ENCODE peak calls at places on chromosome 17, in five cellular contexts. One of them, this sample, is unnamed.

GRCh38 chr17:83160443-83161297 is 81.3 kb downstream of the METRNL start:
- DNase-seq in HCT116: no peak
- DNase-seq in mammary epithelial cell: no peak
- DNase-seq in right cardiac atrium: peak; percentile 42
- DNase-seq in A549: no peak
- DNase-seq in this sample: no peak

GRCh38 chr17:72452286-72453173 is 331.7 kb downstream of the SOX9 start:
- DNase-seq in A549: no peak
- DNase-seq in HCT116: no peak
- DNase-seq in mammary epithelial cell: no peak
- DNase-seq in right cardiac atrium: no peak
- DNase-seq in this sample: no peak

GRCh38 chr17:82213251-82214011 is 789 bp upstream of the CCDC57 start:
- DNase-seq in right cardiac atrium: peak; percentile 68
- DNase-seq in mammary epithelial cell: peak; percentile 66
- DNase-seq in HCT116: no peak
- DNase-seq in A549: peak; percentile 97
- DNase-seq in this sample: peak; percentile 76

GRCh38 chr17:8005951-8006730 is 3.7 kb downstream of the GUCY2D start:
- DNase-seq in HCT116: no peak
- DNase-seq in right cardiac atrium: no peak
- DNase-seq in A549: no peak
- DNase-seq in mammary epithelial cell: no peak
- DNase-seq in this sample: no peak

GRCh38 chr17:80942360-80943345 is 49.0 kb upstream of the CHMP6 start:
- DNase-seq in HCT116: no peak
- DNase-seq in mammary epithelial cell: no peak
- DNase-seq in right cardiac atrium: peak; percentile 99
- DNase-seq in A549: no peak
- DNase-seq in this sample: peak; percentile 95

GRCh38 chr17:73074515-73074914 is 18.0 kb downstream of the SLC39A11 start:
- DNase-seq in A549: no peak
- DNase-seq in mammary epithelial cell: no peak
- DNase-seq in HCT116: no peak
- DNase-seq in right cardiac atrium: no peak
- DNase-seq in this sample: no peak

GRCh38 chr17:76386966-76387765 is 2.8 kb downstream of the SPHK1 start:
- DNase-seq in HCT116: no peak
- DNase-seq in right cardiac atrium: no peak
- DNase-seq in mammary epithelial cell: no peak
- DNase-seq in A549: no peak
- DNase-seq in this sample: no peak

GRCh38 chr17:39756376-39757079 is 18.8 kb downstream of the GRB7 start:
- DNase-seq in mammary epithelial cell: no peak
- DNase-seq in right cardiac atrium: no peak
- DNase-seq in A549: no peak
- DNase-seq in HCT116: no peak
- DNase-seq in this sample: no peak

GRCh38 chr17:49382556-49382955 is 20.5 kb upstream of the ZNF652 start:
- DNase-seq in A549: no peak
- DNase-seq in mammary epithelial cell: no peak
- DNase-seq in right cardiac atrium: peak; percentile 66
- DNase-seq in HCT116: no peak
- DNase-seq in this sample: no peak

GRCh38 chr17:50697076-50697475 is 10.6 kb downstream of the ANKRD40 start:
- DNase-seq in mammary epithelial cell: no peak
- DNase-seq in right cardiac atrium: no peak
- DNase-seq in A549: no peak
- DNase-seq in HCT116: no peak
- DNase-seq in this sample: no peak

GRCh38 chr17:50495217-50495823 is 12.9 kb upstream of the MYCBPAP start:
- DNase-seq in HCT116: no peak
- DNase-seq in A549: no peak
- DNase-seq in mammary epithelial cell: no peak
- DNase-seq in right cardiac atrium: no peak
- DNase-seq in this sample: no peak

GRCh38 chr17:74391771-74392170 is 24.5 kb downstream of the GPR142 start:
- DNase-seq in right cardiac atrium: no peak
- DNase-seq in A549: no peak
- DNase-seq in mammary epithelial cell: no peak
- DNase-seq in HCT116: no peak
- DNase-seq in this sample: no peak

GRCh38 chr17:66755101-66755943 is 79.6 kb upstream of the CACNG5 start:
- DNase-seq in right cardiac atrium: no peak
- DNase-seq in HCT116: peak; percentile 6
- DNase-seq in mammary epithelial cell: peak; percentile 48
- DNase-seq in A549: no peak
- DNase-seq in this sample: no peak

GRCh38 chr17:1515640-1516402 is 591 bp downstream of the INPP5K start:
- DNase-seq in mammary epithelial cell: peak; percentile 77
- DNase-seq in A549: peak; percentile 91
- DNase-seq in right cardiac atrium: peak; percentile 66
- DNase-seq in HCT116: peak; percentile 51
- DNase-seq in this sample: no peak

GRCh38 chr17:29663155-29663554 is 40.4 kb upstream of the CORO6 start:
- DNase-seq in mammary epithelial cell: no peak
- DNase-seq in A549: no peak
- DNase-seq in HCT116: no peak
- DNase-seq in right cardiac atrium: no peak
- DNase-seq in this sample: no peak

GRCh38 chr17:39627717-39628516 is 1.2 kb downstream of the PPP1R1B start:
- DNase-seq in right cardiac atrium: no peak
- DNase-seq in A549: no peak
- DNase-seq in HCT116: no peak
- DNase-seq in mammary epithelial cell: no peak
- DNase-seq in this sample: no peak

GRCh38 chr17:10033982-10034381 is 128.9 kb upstream of the RCVRN start:
- DNase-seq in HCT116: no peak
- DNase-seq in mammary epithelial cell: no peak
- DNase-seq in right cardiac atrium: peak; percentile 70
- DNase-seq in A549: no peak
- DNase-seq in this sample: peak; percentile 74

GRCh38 chr17:83081561-83082201 is 2.3 kb downstream of the METRNL start:
- DNase-seq in HCT116: no peak
- DNase-seq in A549: no peak
- DNase-seq in right cardiac atrium: peak; percentile 72
- DNase-seq in mammary epithelial cell: no peak
- DNase-seq in this sample: no peak

GRCh38 chr17:62715882-62716390 is 88.5 kb downstream of the MRC2 start:
- DNase-seq in HCT116: no peak
- DNase-seq in right cardiac atrium: no peak
- DNase-seq in mammary epithelial cell: no peak
- DNase-seq in A549: no peak
- DNase-seq in this sample: no peak

GRCh38 chr17:44900894-44901293 is 1.6 kb upstream of the EFTUD2 start:
- DNase-seq in mammary epithelial cell: peak; percentile 66
- DNase-seq in right cardiac atrium: peak; percentile 17
- DNase-seq in HCT116: no peak
- DNase-seq in A549: no peak
- DNase-seq in this sample: no peak

GRCh38 chr17:66383353-66383752 is 80.9 kb downstream of the PRKCA start:
- DNase-seq in right cardiac atrium: no peak
- DNase-seq in HCT116: no peak
- DNase-seq in A549: no peak
- DNase-seq in mammary epithelial cell: no peak
- DNase-seq in this sample: no peak

GRCh38 chr17:40004712-40005111 is 10.5 kb upstream of the CSF3 start:
- DNase-seq in right cardiac atrium: no peak
- DNase-seq in mammary epithelial cell: no peak
- DNase-seq in A549: no peak
- DNase-seq in HCT116: no peak
- DNase-seq in this sample: no peak

GRCh38 chr17:35127751-35128514 is 6.5 kb downstream of the FNDC8 start:
- DNase-seq in mammary epithelial cell: no peak
- DNase-seq in A549: no peak
- DNase-seq in right cardiac atrium: peak; percentile 87
- DNase-seq in HCT116: no peak
- DNase-seq in this sample: no peak

GRCh38 chr17:18026408-18026776 is 12.6 kb downstream of the ATPAF2 start:
- DNase-seq in HCT116: no peak
- DNase-seq in A549: no peak
- DNase-seq in right cardiac atrium: peak; percentile 63
- DNase-seq in mammary epithelial cell: peak; percentile 68
- DNase-seq in this sample: peak; percentile 30

GRCh38 chr17:82241183-82241925 is 12.5 kb downstream of the SLC16A3 start:
- DNase-seq in right cardiac atrium: peak; percentile 91
- DNase-seq in A549: no peak
- DNase-seq in mammary epithelial cell: peak; percentile 81
- DNase-seq in HCT116: no peak
- DNase-seq in this sample: peak; percentile 75

GRCh38 chr17:2282297-2282873 is 21.2 kb downstream of the SMG6 start:
- DNase-seq in mammary epithelial cell: peak; percentile 46
- DNase-seq in HCT116: peak; percentile 18
- DNase-seq in A549: peak; percentile 67
- DNase-seq in right cardiac atrium: no peak
- DNase-seq in this sample: no peak

GRCh38 chr17:17098426-17099035 is 56.3 kb downstream of the MPRIP start:
- DNase-seq in right cardiac atrium: peak; percentile 83
- DNase-seq in HCT116: no peak
- DNase-seq in A549: no peak
- DNase-seq in mammary epithelial cell: no peak
- DNase-seq in this sample: no peak

DNA sequence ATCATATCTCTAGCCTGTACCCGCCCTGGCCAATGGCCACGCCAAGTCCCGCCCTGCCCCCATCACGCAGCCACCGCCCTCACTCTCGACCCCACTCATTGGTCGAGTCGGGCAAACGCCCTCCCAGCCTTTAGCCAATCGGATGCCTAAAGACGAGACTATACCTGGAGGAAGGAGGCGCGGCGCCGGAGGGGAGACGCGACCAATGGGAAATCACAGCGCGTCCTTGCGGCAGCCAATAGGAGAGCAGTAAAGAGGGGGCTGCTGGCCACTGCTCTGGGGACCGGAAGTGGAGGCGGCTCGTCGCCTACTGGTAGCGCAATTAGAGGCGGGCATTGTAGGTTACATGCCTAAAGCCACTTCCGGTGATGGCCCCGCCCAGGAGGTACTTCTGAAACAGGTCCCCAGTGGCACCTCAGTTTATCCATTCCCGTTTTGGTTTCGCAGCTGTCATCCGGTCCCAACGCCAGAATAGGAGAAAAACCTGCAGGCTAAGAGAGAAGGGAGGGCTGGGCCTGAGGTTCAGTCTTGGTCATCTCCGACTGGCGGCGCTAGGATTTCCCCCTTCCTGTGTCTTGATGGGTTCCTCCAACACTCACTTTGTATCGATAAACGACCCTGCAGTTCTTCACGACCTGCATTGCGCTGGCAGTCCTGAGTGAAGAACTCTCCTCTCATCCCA is 3.6 kb upstream of the MTMR4 start:
- DNase-seq in A549: peak; percentile 100
- DNase-seq in mammary epithelial cell: peak; percentile 100
- DNase-seq in HCT116: peak; percentile 100
- DNase-seq in right cardiac atrium: peak; percentile 100
- DNase-seq in this sample: peak; percentile 100
- H3K27ac ChIP-seq in A549: peak overlapping the region; percentile 87
- H3K27ac ChIP-seq in mammary epithelial cell: peak overlapping the region; percentile 72
- H3K27ac ChIP-seq in HCT116: peak overlapping the region; percentile 76
- H3K27ac ChIP-seq in right cardiac atrium: peak overlapping the region; percentile 98
- H3K27ac ChIP-seq in this sample: peak overlapping the region; percentile 98

DNA sequence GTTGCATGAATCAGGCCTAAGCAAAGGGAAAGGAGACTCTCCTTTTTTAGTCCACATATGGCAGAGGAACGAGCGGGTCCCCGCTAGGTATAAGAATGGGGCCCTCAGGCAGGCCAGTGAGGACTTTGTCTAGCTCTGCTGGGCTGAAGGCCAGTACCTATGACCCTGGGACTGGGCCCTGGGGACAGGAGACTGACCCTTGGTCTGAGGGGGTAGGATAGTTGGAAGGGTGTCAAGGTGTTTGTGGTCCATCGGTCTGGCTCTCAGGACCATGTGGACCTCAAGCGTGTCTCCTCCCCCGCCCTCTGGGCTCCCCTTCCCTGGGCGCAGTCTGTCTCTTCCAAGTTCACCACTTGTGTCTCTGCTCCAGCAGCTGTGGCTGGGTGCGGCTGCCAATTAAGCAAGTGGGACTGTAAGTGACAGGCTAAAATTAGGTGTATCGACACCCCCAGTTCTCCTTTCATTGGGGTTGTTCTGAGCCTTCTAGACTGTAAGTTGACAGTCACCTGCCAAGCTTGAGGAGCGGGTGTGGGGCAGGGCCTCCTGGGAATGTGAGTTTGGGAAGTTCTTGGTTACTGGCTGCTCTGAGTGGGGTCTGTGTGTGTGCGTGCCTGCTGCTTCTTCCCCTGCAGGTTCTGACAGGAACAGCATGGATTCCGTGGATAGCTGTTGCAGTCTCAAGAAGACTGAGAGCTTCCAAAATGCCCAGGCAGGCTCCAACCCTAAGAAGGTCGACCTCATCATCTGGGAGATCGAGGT is 24.5 kb downstream of the AKAP1 start:
- DNase-seq in HCT116: no peak
- DNase-seq in right cardiac atrium: peak; percentile 87
- DNase-seq in mammary epithelial cell: no peak
- DNase-seq in A549: no peak
- DNase-seq in this sample: no peak
- H3K9me3 ChIP-seq in HCT116: no peaks in the 10 kb centered on the region
- H3K9me3 ChIP-seq in right cardiac atrium: no peaks in the 10 kb centered on the region
- H3K9me3 ChIP-seq in mammary epithelial cell: no peaks in the 10 kb centered on the region
- H3K9me3 ChIP-seq in A549: no peaks in the 10 kb centered on the region
- H3K9me3 ChIP-seq in this sample: no peaks in the 10 kb centered on the region

DNA sequence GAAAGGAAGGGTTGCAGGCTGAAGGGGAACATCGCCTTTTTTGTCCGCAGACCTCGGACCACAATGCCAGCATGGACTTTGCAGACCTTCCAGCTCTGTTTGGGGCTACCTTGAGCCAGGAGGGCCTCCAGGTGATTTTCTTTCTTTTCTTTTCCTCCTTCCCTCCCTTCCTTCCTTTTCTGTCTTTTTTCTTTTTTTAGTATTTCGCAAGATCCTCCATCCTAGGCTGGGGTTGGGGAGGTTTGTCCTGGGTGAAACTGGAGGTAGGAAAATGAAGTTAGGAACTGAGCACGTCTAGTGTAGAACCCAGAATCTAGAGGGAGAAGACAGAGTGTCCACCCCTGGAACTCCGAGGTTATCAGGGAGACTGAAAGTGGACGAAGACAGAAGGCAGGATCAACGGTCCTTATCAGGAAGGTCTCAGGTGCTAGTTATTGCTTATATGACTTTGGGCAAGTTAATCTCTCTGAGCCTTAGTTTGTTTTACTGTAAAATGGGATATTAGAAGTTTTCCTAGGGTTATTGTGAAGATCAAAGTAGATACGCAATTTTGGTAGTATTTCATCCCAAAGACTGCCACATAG is 1.1 kb downstream of the RNF167 start:
- DNase-seq in right cardiac atrium: no peak
- DNase-seq in HCT116: no peak
- DNase-seq in mammary epithelial cell: no peak
- DNase-seq in A549: no peak
- DNase-seq in this sample: no peak
- H3K4me1 ChIP-seq in right cardiac atrium: peaks cover 11% of the 10 kb centered on the region
- H3K4me1 ChIP-seq in HCT116: peaks cover 21% of the 10 kb centered on the region
- H3K4me1 ChIP-seq in mammary epithelial cell: peaks cover 53% of the 10 kb centered on the region
- H3K4me1 ChIP-seq in A549: peaks cover 60% of the 10 kb centered on the region
- H3K4me1 ChIP-seq in this sample: peaks cover 19% of the 10 kb centered on the region

DNA sequence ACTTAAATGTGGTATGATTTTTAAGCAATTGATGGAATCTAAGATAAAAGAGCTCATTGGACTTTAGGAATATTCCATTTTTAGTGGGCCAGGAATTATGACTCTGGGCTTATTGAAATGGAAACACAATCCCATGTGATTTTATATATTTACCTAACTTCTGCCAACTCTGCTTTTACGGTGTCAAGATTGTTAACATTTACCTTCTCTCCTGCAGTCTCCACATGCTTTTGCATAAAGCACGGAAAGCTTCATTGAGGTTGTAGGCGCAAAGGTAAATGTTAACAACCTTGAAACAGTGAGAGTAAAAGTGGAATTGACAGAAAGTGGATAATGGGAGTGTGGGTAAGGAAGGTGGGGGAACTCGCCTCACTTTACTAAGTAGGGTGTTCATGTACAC is 468.1 kb downstream of the PMP22 start:
- DNase-seq in mammary epithelial cell: no peak
- DNase-seq in right cardiac atrium: no peak
- DNase-seq in HCT116: no peak
- DNase-seq in A549: no peak
- DNase-seq in this sample: no peak
- H3K27ac ChIP-seq in mammary epithelial cell: no peak overlapping the region
- H3K27ac ChIP-seq in right cardiac atrium: no peak overlapping the region
- H3K27ac ChIP-seq in HCT116: no peak overlapping the region
- H3K27ac ChIP-seq in A549: no peak overlapping the region
- H3K27ac ChIP-seq in this sample: no peak overlapping the region

This sample was measured in ascending aorta.